ENCODE peak calls at places on chromosomes 3 and 15, in ten cellular contexts. W is tibial nerve; Y is foreskin keratinocyte; S is right lobe of liver; F is CD4-positive, alpha-beta memory T cell; L is fibroblast of lung; Q is stomach; Z is SK-N-SH; I is left ventricle myocardium inferior; E is suprapubic skin. C is an unnamed sample. For H3K4me1, the result is how much of the 10 kb centered on the place peaks cover.

GRCh38 chr3:125165189-125165947 is 47.2 kb downstream of the SLC12A8 start:
- DNase-seq in I (peak), Y (no peak), S (peak), F (no peak), E (no peak), Q (no peak), Z (peak), L (peak), W (no peak), C (no peak)

GRCh38 chr3:160697628-160698382 is 20.8 kb downstream of the ARL14 start:
- DNase-seq in L (peak), F (no peak), E (no peak), W (no peak), S (no peak), I (no peak), Z (no peak), Y (no peak), Q (no peak), C (no peak)

GRCh38 chr3:25380222-25380739 is 47.8 kb upstream of the RARB start:
- DNase-seq in E (no peak), Z (no peak), Y (no peak), W (no peak), L (no peak), F (no peak), I (no peak), Q (no peak), S (no peak), C (no peak)

GRCh38 chr3:197023241-197023997 is 6.2 kb downstream of the MELTF start:
- DNase-seq in Y (no peak), Q (no peak), I (no peak), S (no peak), F (no peak), E (peak), W (no peak), Z (peak), L (no peak), C (no peak)

GRCh38 chr3:179083977-179084376 is 12.4 kb upstream of the ZMAT3 start:
- DNase-seq in Q (no peak), L (no peak), W (no peak), Z (no peak), F (no peak), I (no peak), E (no peak), Y (no peak), S (no peak), C (no peak)

GRCh38 chr3:63047068-63047467 is 171.9 kb upstream of the CADPS start:
- DNase-seq in Q (no peak), I (no peak), W (no peak), F (no peak), Z (no peak), E (no peak), Y (no peak), S (no peak), L (peak), C (no peak)

GRCh38 chr15:73674587-73674986 is 9.6 kb upstream of the CD276 start:
- DNase-seq in F (no peak), Z (no peak), E (no peak), W (no peak), Y (no peak), L (no peak), Q (no peak), S (no peak), I (no peak), C (no peak)

GRCh38 chr3:41117398-41117870 is 81.9 kb upstream of the CTNNB1 start:
- DNase-seq in L (peak), W (peak), Q (peak), E (peak), F (peak), S (peak), I (peak), Z (no peak), Y (peak), C (peak)

GRCh38 chr3:30646181-30646876 is 39.9 kb downstream of the TGFBR2 start:
- DNase-seq in Z (no peak), I (no peak), E (no peak), Q (no peak), F (no peak), W (no peak), S (no peak), L (no peak), Y (no peak), C (no peak)
- H3K4me1 ChIP-seq in Z (under half), I (half or more), E (half or more), Q (under half), F (half or more), W (half or more), S (under half), L (under half), Y (under half), C (under half)

DNA sequence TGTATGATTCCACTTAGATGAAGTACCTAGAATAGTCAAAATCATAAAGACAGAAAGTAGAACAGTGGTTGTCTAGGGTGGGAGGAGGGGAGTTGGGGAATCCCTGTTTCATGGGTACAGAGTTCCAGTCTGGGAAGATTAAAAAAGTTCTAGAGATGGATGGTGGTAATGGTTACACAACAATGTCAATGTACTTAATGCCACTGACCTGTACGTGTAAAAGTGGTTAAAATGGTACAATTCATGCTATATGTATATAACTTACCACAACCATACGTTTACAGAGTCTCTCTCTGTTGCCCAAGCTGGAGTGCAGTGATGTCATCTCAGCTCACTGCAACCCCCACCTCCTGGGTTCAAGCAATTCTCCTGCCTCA is 6.5 kb downstream of the SFMBT1 start:
- DNase-seq in Y (no peak), W (no peak), Z (no peak), E (no peak), F (no peak), L (no peak), I (no peak), S (no peak), Q (no peak), C (no peak)
- H3K4me1 ChIP-seq in Y (under half), W (under half), Z (under half), E (under half), F (half or more), L (under half), I (under half), S (under half), Q (under half), C (under half)

GRCh38 chr3:42612147-42612680 is 11.7 kb downstream of the NKTR start:
- DNase-seq in E (no peak), W (no peak), Q (no peak), I (no peak), S (no peak), Y (no peak), F (no peak), Z (no peak), L (no peak), C (no peak)
- H3K4me1 ChIP-seq in E (under half), W (half or more), Q (under half), I (half or more), S (under half), Y (under half), F (half or more), Z (under half), L (under half), C (under half)

DNA sequence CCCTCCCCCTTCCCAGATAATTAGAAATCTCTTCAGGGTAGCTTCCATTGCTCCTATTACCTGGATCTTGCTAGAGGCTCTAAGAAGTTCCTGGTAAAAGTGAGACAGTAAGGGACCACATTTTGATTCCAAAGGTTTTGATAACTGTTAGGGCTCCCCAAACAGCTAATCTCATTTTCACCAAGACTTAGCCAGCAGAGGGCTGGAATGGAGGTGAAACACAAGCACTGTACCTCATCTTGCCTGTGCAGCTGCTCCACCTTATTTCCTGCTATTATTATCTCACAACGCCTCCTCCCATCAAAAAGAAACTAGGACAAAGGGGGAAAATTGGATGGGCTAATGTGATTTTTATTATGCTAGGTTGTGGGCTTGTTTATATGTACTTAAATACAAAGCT is 7.3 kb downstream of the SETD5 start:
- DNase-seq in W (no peak), Z (peak), Q (no peak), F (no peak), I (no peak), E (no peak), S (no peak), L (no peak), Y (no peak), C (no peak)
- H3K4me1 ChIP-seq in W (half or more), Z (half or more), Q (half or more), F (half or more), I (half or more), E (half or more), S (under half), L (under half), Y (half or more), C (under half)

DNA sequence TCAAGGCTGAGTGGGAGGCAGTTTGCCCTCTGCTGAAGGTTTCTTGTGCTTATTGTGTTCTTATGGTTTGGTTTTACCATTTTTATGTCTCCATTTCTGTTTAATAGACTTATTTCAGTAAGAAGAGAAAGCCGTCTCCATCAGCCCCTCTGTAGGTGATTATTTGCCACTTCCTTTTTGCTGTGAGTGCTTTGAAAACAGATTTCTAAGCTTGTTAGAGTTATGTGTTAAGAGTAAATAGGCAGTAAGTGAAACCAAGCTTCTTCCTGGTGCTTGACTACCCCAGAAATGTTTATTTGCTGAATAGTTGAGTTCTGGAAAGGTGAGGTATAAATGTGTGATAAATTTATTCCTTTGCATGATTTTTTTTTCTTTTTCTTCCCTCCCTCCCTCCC is 146.9 kb downstream of the PGPEP1L start:
- DNase-seq in Y (no peak), L (no peak), E (no peak), I (no peak), F (no peak), Q (no peak), Z (no peak), W (no peak), S (no peak), C (no peak)
- H3K4me1 ChIP-seq in Y (under half), L (under half), E (under half), I (half or more), F (under half), Q (under half), Z (under half), W (half or more), S (under half), C (under half)